ENCODE peak calls at places on chromosomes 6 and 20, in four cellular contexts. S is fibroblast of villous mesenchyme, T is epithelial cell of esophagus, L is body of pancreas. G is an unnamed sample.

GRCh38 chr20:33074675-33075074 is 4.8 kb upstream of the BPIFB4 start:
- DNase-seq in S (no peak), T (no peak), L (no peak), G (no peak)

GRCh38 chr6:42532038-42532669 is 31.7 kb upstream of the UBR2 start:
- DNase-seq in S (peak; percentile 76), T (peak; percentile 73), L (peak; percentile 58), G (peak; percentile 80)

GRCh38 chr6:12348530-12349511 is 58.7 kb downstream of the EDN1 start:
- DNase-seq in S (peak; percentile 63), T (peak; percentile 88), L (peak; percentile 14), G (peak; percentile 88)

GRCh38 chr20:1357921-1358671 is 29.2 kb upstream of the SDCBP2 start:
- DNase-seq in S (no peak), T (no peak), L (no peak), G (peak; percentile 76)

GRCh38 chr6:104958178-104958520 is 1.2 kb downstream of the LIN28B start:
- DNase-seq in S (no peak), T (no peak), L (no peak), G (no peak)

GRCh38 chr6:144294016-144294415 is 8.9 kb downstream of the UTRN start:
- DNase-seq in S (peak; percentile 68), T (peak; percentile 44), L (no peak), G (peak; percentile 90)

GRCh38 chr6:52293067-52293466 is 8.5 kb upstream of the MCM3 start:
- DNase-seq in S (no peak), T (no peak), L (peak; percentile 37), G (no peak)

GRCh38 chr6:64254558-64254957 is 619.0 kb downstream of the PHF3 start:
- DNase-seq in S (no peak), T (peak; percentile 83), L (no peak), G (no peak)

GRCh38 chr6:111423055-111423633 is 59.9 kb downstream of the REV3L start:
- DNase-seq in S (no peak), T (peak; percentile 38), L (no peak), G (no peak)

GRCh38 chr6:134421496-134421895 is 103.6 kb upstream of the SGK1 start:
- DNase-seq in S (peak; percentile 74), T (no peak), L (no peak), G (peak; percentile 79)

GRCh38 chr6:54847799-54848597 is 1.4 kb downstream of the FAM83B start:
- DNase-seq in S (peak; percentile 16), T (peak; percentile 97), L (no peak), G (peak; percentile 25)

GRCh38 chr20:13525225-13525940 is 113.3 kb downstream of the TASP1 start:
- DNase-seq in S (peak; percentile 97), T (peak; percentile 96), L (no peak), G (peak; percentile 95)

GRCh38 chr20:13817342-13817741 is 32.5 kb downstream of the NDUFAF5 start:
- DNase-seq in S (no peak), T (peak; percentile 40), L (no peak), G (peak; percentile 76)

GRCh38 chr6:91569071-91569470 is 982.2 kb upstream of the MAP3K7 start:
- DNase-seq in S (peak; percentile 12), T (peak; percentile 18), L (no peak), G (no peak)

GRCh38 chr6:105650367-105650766 is 247.5 kb upstream of the PREP start:
- DNase-seq in S (no peak), T (no peak), L (no peak), G (no peak)

GRCh38 chr6:156794546-156794945 is 17.4 kb downstream of the ARID1B start:
- DNase-seq in S (no peak), T (no peak), L (no peak), G (no peak)

GRCh38 chr20:63454729-63455567 is 17.5 kb downstream of the KCNQ2 start:
- DNase-seq in S (no peak), T (no peak), L (no peak), G (no peak)

GRCh38 chr20:41308290-41308691 is 9.2 kb downstream of the ZHX3 start:
- DNase-seq in S (peak; percentile 85), T (peak; percentile 41), L (no peak), G (peak; percentile 94)

GRCh38 chr6:98841114-98841513 is 6.7 kb downstream of the POU3F2 start:
- DNase-seq in S (no peak), T (no peak), L (no peak), G (no peak)

GRCh38 chr20:34420146-34420545 is 57.1 kb downstream of the ITCH start:
- DNase-seq in S (no peak), T (no peak), L (no peak), G (no peak)

GRCh38 chr20:58069207-58069606 is 159.2 kb downstream of the ANKRD60 start:
- DNase-seq in S (no peak), T (no peak), L (no peak), G (no peak)

GRCh38 chr20:63171991-63172390 is 43.9 kb downstream of the YTHDF1 start:
- DNase-seq in S (no peak), T (no peak), L (no peak), G (no peak)

GRCh38 chr6:62737792-62738191 is 451.8 kb upstream of the KHDRBS2 start:
- DNase-seq in S (no peak), T (no peak), L (no peak), G (no peak)

GRCh38 chr20:44691424-44692423 is 23.4 kb upstream of the CCN5 start:
- DNase-seq in S (no peak), T (no peak), L (no peak), G (no peak)

GRCh38 chr20:18705490-18705889 is 108.1 kb upstream of the SCP2D1 start:
- DNase-seq in S (peak; percentile 88), T (peak; percentile 7), L (no peak), G (peak; percentile 91)

GRCh38 chr20:20743511-20744169 is 31.2 kb upstream of the RALGAPA2 start:
- DNase-seq in S (no peak), T (no peak), L (peak; percentile 42), G (peak; percentile 18)

GRCh38 chr20:18847226-18847625 is 33.6 kb downstream of the SCP2D1 start:
- DNase-seq in S (no peak), T (no peak), L (no peak), G (no peak)

GRCh38 chr20:23309781-23310180 is 40.8 kb upstream of the NXT1 start:
- DNase-seq in S (no peak), T (no peak), L (no peak), G (no peak)

GRCh38 chr6:117829594-117830319 is 77.3 kb upstream of the SLC35F1 start:
- DNase-seq in S (peak; percentile 10), T (peak; percentile 43), L (no peak), G (peak; percentile 56)

GRCh38 chr20:47540443-47541354 is 39.0 kb downstream of the NCOA3 start:
- DNase-seq in S (peak; percentile 58), T (no peak), L (no peak), G (peak; percentile 59)

GRCh38 chr20:62587757-62588402 is 54.4 kb upstream of the SLCO4A1 start:
- DNase-seq in S (no peak), T (peak; percentile 16), L (no peak), G (no peak)

GRCh38 chr20:44475694-44476560 is at the start of gene TTPAL:
- DNase-seq in S (peak; percentile 83), T (peak; percentile 91), L (peak; percentile 90), G (peak; percentile 84)

GRCh38 chr20:8427419-8428065 is 295.5 kb downstream of the PLCB1 start:
- DNase-seq in S (peak; percentile 66), T (no peak), L (no peak), G (peak; percentile 66)

GRCh38 chr6:10141756-10142443 is 273.0 kb downstream of the TFAP2A start:
- DNase-seq in S (no peak), T (peak; percentile 60), L (no peak), G (peak; percentile 6)

GRCh38 chr6:152161501-152161900 is 354.0 kb downstream of the ESR1 start:
- DNase-seq in S (no peak), T (peak; percentile 40), L (no peak), G (peak; percentile 85)

GRCh38 chr6:165987483-165988305 is 180.0 kb downstream of the TBXT start:
- DNase-seq in S (peak; percentile 94), T (peak; percentile 7), L (peak; percentile 80), G (peak; percentile 91)
- H3K4me3 ChIP-seq in S (peak overlapping the region; percentile 65), T (no peak overlapping the region), L (no peak overlapping the region), G (peak overlapping the region; percentile 63)

GRCh38 chr6:138891255-138891986 is 95.5 kb downstream of the ECT2L start:
- DNase-seq in S (no peak), T (no peak), L (no peak), G (no peak)
- H3K4me3 ChIP-seq in S (no peak overlapping the region), T (no peak overlapping the region), L (no peak overlapping the region), G (no peak overlapping the region)

GRCh38 chr6:83472767-83473166 is 39.6 kb upstream of the PRSS35 start:
- DNase-seq in S (no peak), T (no peak), L (no peak), G (no peak)

GRCh38 chr6:83479389-83479788 is 32.9 kb upstream of the PRSS35 start:
- DNase-seq in S (no peak), T (no peak), L (no peak), G (no peak)

GRCh38 chr6:83470587-83470986 is 39.7 kb upstream of the ME1 start:
- DNase-seq in S (no peak), T (no peak), L (no peak), G (no peak)

DNA sequence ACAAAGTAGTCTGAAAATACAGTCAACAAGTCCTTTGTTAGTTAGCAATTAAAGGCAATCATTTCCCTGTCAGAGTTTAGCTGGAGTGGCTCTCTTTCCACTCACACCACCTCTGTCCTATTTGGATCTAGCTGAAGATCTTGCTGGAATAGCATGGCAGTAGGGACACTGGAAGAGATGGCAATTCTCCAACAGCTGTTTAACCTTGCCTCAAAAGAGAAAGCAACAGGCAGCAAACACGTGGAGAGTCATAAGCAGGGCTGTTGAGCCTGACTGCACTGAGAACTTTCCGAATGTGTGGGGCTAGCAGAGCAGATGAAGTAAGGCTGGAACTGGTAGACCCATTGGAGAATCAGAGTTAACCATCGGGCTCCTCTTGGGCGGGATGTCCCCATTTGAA is 38.0 kb upstream of the PRSS35 start:
- DNase-seq in S (peak; percentile 38), T (no peak), L (no peak), G (peak; percentile 56)
- H3K4me3 ChIP-seq in S (no peak overlapping the region), T (no peak overlapping the region), L (no peak overlapping the region), G (no peak overlapping the region)

GRCh38 chr6:163719028-163719742 is 304.7 kb downstream of the QKI start:
- DNase-seq in S (no peak), T (no peak), L (no peak), G (no peak)

GRCh38 chr6:163720005-163720404 is 305.5 kb downstream of the QKI start:
- DNase-seq in S (peak; percentile 38), T (no peak), L (no peak), G (peak; percentile 34)

GRCh38 chr6:163722293-163722692 is 307.8 kb downstream of the QKI start:
- DNase-seq in S (no peak), T (no peak), L (no peak), G (no peak)

GRCh38 chr6:163721435-163721834 is 306.9 kb downstream of the QKI start:
- DNase-seq in S (no peak), T (no peak), L (no peak), G (no peak)

GRCh38 chr6:163720460-163721235 is 306.1 kb downstream of the QKI start:
- DNase-seq in S (peak; percentile 55), T (no peak), L (no peak), G (no peak)
- H3K4me3 ChIP-seq in S (no peak overlapping the region), T (no peak overlapping the region), L (no peak overlapping the region), G (no peak overlapping the region)